ENCODE peak calls at places on chromosomes 2 and 18, in ten cellular contexts. C is tibial nerve, L is transverse colon, I is right lobe of liver, N is adrenal gland, X is thyroid gland, P is ovary, W is HepG2, K is suprapubic skin, F is K562. O is an unnamed sample. For H3K4me1, the result is how much of the 10 kb centered on the place peaks cover.

GRCh38 chr2:131063501-131064283 is 29.6 kb downstream of the FAM168B start:
- DNase-seq in C (no peak), L (no peak), I (no peak), N (no peak), X (no peak), P (no peak), W (no peak), K (no peak), F (no peak), O (no peak)

GRCh38 chr2:240121675-240122074 is 14.4 kb downstream of the COPS9 start:
- DNase-seq in C (no peak), L (no peak), I (no peak), N (no peak), X (no peak), P (no peak), W (no peak), K (peak), F (no peak), O (no peak)

GRCh38 chr2:240733803-240734495 is 42.3 kb downstream of the AQP12A start:
- DNase-seq in C (no peak), L (no peak), I (no peak), N (no peak), X (no peak), P (no peak), W (no peak), K (no peak), F (no peak), O (no peak)

GRCh38 chr18:75201936-75202335 is 7.0 kb downstream of the PTGR3 start:
- DNase-seq in C (no peak), L (no peak), I (no peak), N (no peak), X (peak), P (no peak), W (no peak), K (no peak), F (no peak), O (no peak)

GRCh38 chr2:78701546-78701945 is 324.0 kb upstream of the REG3G start:
- DNase-seq in C (no peak), L (no peak), I (no peak), N (no peak), X (no peak), P (no peak), W (no peak), K (no peak), F (no peak), O (no peak)

GRCh38 chr18:12770469-12771219 is 67.8 kb downstream of the PSMG2 start:
- DNase-seq in C (no peak), L (no peak), I (no peak), N (peak), X (no peak), P (no peak), W (no peak), K (peak), F (no peak), O (no peak)

GRCh38 chr2:37585295-37585908 is 86.0 kb downstream of the CDC42EP3 start:
- DNase-seq in C (no peak), L (peak), I (no peak), N (no peak), X (no peak), P (peak), W (no peak), K (no peak), F (no peak), O (no peak)

GRCh38 chr2:157620956-157621355 is 7.7 kb downstream of the ACVR1C start:
- DNase-seq in C (no peak), L (no peak), I (no peak), N (no peak), X (no peak), P (no peak), W (no peak), K (no peak), F (no peak), O (no peak)

GRCh38 chr2:64586883-64587481 is 62.9 kb downstream of the AFTPH start:
- DNase-seq in C (no peak), L (no peak), I (no peak), N (no peak), X (no peak), P (no peak), W (peak), K (no peak), F (peak), O (no peak)

GRCh38 chr2:65055427-65056214 is 595 bp upstream of the CEP68 start:
- DNase-seq in C (no peak), L (peak), I (peak), N (no peak), X (no peak), P (no peak), W (no peak), K (peak), F (no peak), O (no peak)

GRCh38 chr2:62672601-62673000 is 32.9 kb upstream of the EHBP1 start:
- DNase-seq in C (no peak), L (no peak), I (no peak), N (peak), X (peak), P (no peak), W (peak), K (no peak), F (no peak), O (no peak)

GRCh38 chr2:190182071-190182524 is 119.6 kb upstream of the MSTN start:
- DNase-seq in C (no peak), L (no peak), I (no peak), N (no peak), X (no peak), P (no peak), W (no peak), K (no peak), F (no peak), O (no peak)

GRCh38 chr2:231030725-231031124 is 6.6 kb upstream of the C2orf72 start:
- DNase-seq in C (no peak), L (no peak), I (no peak), N (no peak), X (no peak), P (no peak), W (no peak), K (no peak), F (no peak), O (no peak)

GRCh38 chr2:69798466-69798908 is 31.0 kb upstream of the GMCL1 start:
- DNase-seq in C (peak), L (peak), I (no peak), N (no peak), X (peak), P (peak), W (no peak), K (no peak), F (no peak), O (peak)

GRCh38 chr2:67309281-67309680 is 87.9 kb upstream of the ETAA1 start:
- DNase-seq in C (no peak), L (no peak), I (no peak), N (no peak), X (no peak), P (no peak), W (peak), K (no peak), F (no peak), O (no peak)

GRCh38 chr2:193895226-193895625 is 1700.5 kb upstream of the TMEFF2 start:
- DNase-seq in C (no peak), L (no peak), I (no peak), N (no peak), X (no peak), P (no peak), W (no peak), K (no peak), F (no peak), O (no peak)

GRCh38 chr18:75482880-75483279 is 55.4 kb upstream of the SMIM21 start:
- DNase-seq in C (no peak), L (no peak), I (no peak), N (no peak), X (no peak), P (no peak), W (no peak), K (no peak), F (no peak), O (no peak)

GRCh38 chr2:240891492-240892340 is 4.2 kb downstream of the MAB21L4 start:
- DNase-seq in C (no peak), L (no peak), I (peak), N (no peak), X (no peak), P (no peak), W (no peak), K (no peak), F (no peak), O (no peak)

GRCh38 chr18:77133920-77134496 is 1.4 kb upstream of the MBP start:
- DNase-seq in C (peak), L (peak), I (no peak), N (peak), X (peak), P (no peak), W (peak), K (no peak), F (no peak), O (no peak)

GRCh38 chr2:65527451-65528240 is 95.2 kb upstream of the SPRED2 start:
- DNase-seq in C (no peak), L (no peak), I (no peak), N (no peak), X (no peak), P (no peak), W (peak), K (no peak), F (peak), O (no peak)

GRCh38 chr2:128734521-128735295 is 416.0 kb upstream of the HS6ST1 start:
- DNase-seq in C (no peak), L (no peak), I (peak), N (peak), X (no peak), P (no peak), W (no peak), K (no peak), F (no peak), O (no peak)

GRCh38 chr2:128731994-128732650 is 413.5 kb upstream of the HS6ST1 start:
- DNase-seq in C (no peak), L (no peak), I (no peak), N (peak), X (no peak), P (no peak), W (no peak), K (no peak), F (no peak), O (no peak)

GRCh38 chr2:128735296-128735960 is 416.8 kb upstream of the HS6ST1 start:
- DNase-seq in C (no peak), L (no peak), I (no peak), N (peak), X (no peak), P (no peak), W (no peak), K (no peak), F (no peak), O (no peak)

GRCh38 chr2:128733450-128733849 is 414.8 kb upstream of the HS6ST1 start:
- DNase-seq in C (no peak), L (no peak), I (no peak), N (peak), X (no peak), P (no peak), W (no peak), K (no peak), F (no peak), O (no peak)

DNA sequence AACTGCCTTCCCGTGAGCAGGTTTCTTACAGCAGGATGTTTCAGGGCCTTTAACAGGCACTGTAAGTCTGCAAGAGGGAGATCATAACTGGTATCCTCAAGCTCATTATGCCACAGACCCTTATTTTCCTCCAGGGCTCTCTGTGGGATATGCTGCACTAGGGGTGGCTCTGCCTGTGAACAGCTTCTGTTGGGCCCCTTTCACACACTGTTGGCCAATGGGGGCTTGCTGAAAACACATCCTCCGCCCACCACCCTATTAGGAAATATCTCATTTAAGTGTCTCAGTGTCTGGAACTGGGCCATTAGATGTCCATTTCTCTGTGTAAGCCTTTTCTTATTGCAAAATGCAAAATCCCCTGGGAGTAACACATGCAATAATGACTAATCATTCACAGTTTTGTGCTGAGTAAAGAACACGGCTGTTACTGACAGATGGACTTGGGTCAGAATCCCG is 414.3 kb upstream of the HS6ST1 start:
- DNase-seq in C (peak), L (no peak), I (no peak), N (peak), X (no peak), P (no peak), W (no peak), K (no peak), F (no peak), O (no peak)
- TF ChIP-seq POLR2A in C (no peak), L (no peak), I (no peak), N (no peak), X (no peak), P (no peak), W (no peak), K (no peak), F (no peak), O (no peak)

DNA sequence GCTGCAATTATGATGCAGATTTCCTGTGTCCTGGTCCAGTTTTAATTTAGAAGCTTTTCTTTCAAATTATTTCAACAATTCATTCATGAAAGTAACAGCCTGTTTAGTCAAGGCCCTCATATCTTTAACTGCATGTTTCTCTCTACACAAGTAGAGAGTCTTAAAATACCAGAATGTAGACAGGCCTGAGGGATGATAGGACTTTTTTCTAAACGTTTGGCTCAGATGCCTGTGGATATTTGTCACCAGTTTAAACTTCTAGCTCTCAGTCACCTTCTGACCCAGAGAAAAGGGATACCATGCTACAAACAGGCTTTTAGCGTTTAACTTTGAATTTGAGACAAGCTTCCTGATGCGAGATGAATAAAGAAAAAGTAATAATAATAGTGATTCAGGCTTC is 15.7 kb downstream of the COL5A2 start:
- DNase-seq in C (no peak), L (no peak), I (no peak), N (no peak), X (no peak), P (no peak), W (no peak), K (no peak), F (no peak), O (no peak)
- H3K4me1 ChIP-seq in C (under half), L (under half), I (under half), N (under half), X (under half), P (under half), W (under half), K (under half), F (under half), O (under half)

DNA sequence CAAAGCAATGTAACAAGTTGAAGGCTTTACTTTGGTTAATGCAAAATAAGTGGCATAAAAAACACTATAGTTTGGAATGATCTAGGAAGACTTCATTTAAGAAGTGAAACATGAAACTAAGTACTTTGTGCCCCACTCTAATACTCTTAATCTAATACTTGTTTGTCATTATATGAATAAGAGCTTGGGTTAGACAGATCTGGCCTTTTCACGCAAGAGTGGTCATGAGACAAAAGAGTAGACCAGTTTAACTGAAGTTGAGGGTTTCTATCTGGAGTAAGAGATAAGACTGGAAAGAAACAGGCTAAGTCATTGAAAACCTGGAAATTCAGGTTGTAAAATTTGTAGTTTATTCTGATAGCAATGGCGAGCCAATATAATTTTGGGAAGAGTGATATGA is 2.8 kb downstream of the SLC30A6 start:
- DNase-seq in C (no peak), L (no peak), I (no peak), N (no peak), X (no peak), P (no peak), W (no peak), K (no peak), F (peak), O (no peak)
- TF ChIP-seq POLR2A in C (no peak), L (no peak), I (no peak), N (no peak), X (no peak), P (no peak), W (no peak), K (no peak), F (peak), O (no peak)

GRCh38 chr2:209470466-209470865 is 46.6 kb downstream of the MAP2 start:
- DNase-seq in C (no peak), L (no peak), I (no peak), N (no peak), X (no peak), P (no peak), W (no peak), K (no peak), F (no peak), O (no peak)
- H3K4me1 ChIP-seq in C (under half), L (under half), I (under half), N (under half), X (under half), P (under half), W (under half), K (under half), F (under half), O (under half)

GRCh38 chr2:216408426-216409315 is 3.6 kb upstream of the SMARCAL1 start:
- DNase-seq in C (no peak), L (no peak), I (no peak), N (no peak), X (no peak), P (no peak), W (peak), K (no peak), F (no peak), O (no peak)

GRCh38 chr2:216413882-216414281 is 1.6 kb downstream of the SMARCAL1 start:
- DNase-seq in C (no peak), L (no peak), I (no peak), N (no peak), X (no peak), P (no peak), W (no peak), K (no peak), F (no peak), O (no peak)

GRCh38 chr2:216414772-216415319 is 2.6 kb downstream of the SMARCAL1 start:
- DNase-seq in C (no peak), L (no peak), I (no peak), N (no peak), X (no peak), P (no peak), W (peak), K (no peak), F (no peak), O (no peak)

GRCh38 chr2:216410550-216410949 is 1.7 kb upstream of the SMARCAL1 start:
- DNase-seq in C (no peak), L (no peak), I (no peak), N (no peak), X (no peak), P (no peak), W (no peak), K (no peak), F (no peak), O (no peak)

GRCh38 chr2:216412022-216412999 is at the start of gene SMARCAL1:
- DNase-seq in C (peak), L (peak), I (peak), N (peak), X (peak), P (peak), W (peak), K (peak), F (peak), O (peak)
- TF ChIP-seq POLR2A in C (peak), L (peak), I (peak), N (peak), X (no peak), P (no peak), W (peak), K (peak), F (peak), O (no peak)

DNA sequence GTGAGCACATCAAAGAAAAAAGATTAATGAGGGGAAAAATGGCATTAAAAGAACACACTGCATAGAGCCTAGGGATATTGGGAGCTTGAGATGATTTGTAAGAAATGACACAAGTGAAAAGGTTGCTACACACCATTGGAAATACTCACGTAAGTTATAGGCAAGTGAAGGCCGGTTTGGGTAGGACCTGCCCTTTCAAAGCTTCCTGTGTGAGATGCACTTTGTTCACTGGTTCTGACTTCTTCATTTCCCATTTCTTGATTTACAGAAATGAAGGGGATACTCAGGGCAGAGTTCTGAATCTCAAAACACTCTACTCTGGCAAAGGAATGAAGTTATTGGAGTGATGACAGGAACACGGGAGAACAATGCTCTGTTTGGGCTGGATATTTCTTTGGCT is at the start of gene IL18RAP:
- DNase-seq in C (no peak), L (no peak), I (no peak), N (no peak), X (no peak), P (no peak), W (no peak), K (no peak), F (no peak), O (no peak)
- H3K4me1 ChIP-seq in C (under half), L (under half), I (under half), N (under half), X (under half), P (under half), W (under half), K (under half), F (under half), O (under half)

GRCh38 chr2:5798083-5798482 is 105.9 kb downstream of the SOX11 start:
- DNase-seq in C (no peak), L (no peak), I (no peak), N (no peak), X (no peak), P (no peak), W (no peak), K (no peak), F (no peak), O (no peak)
- TF ChIP-seq POLR2A in C (no peak), L (no peak), I (no peak), N (no peak), X (no peak), P (no peak), W (no peak), K (no peak), F (no peak), O (no peak)

GRCh38 chr2:237691200-237691907 is 64.0 kb downstream of the LRRFIP1 start:
- DNase-seq in C (no peak), L (peak), I (peak), N (peak), X (peak), P (no peak), W (no peak), K (peak), F (no peak), O (no peak)

GRCh38 chr2:237694423-237695194 is 67.2 kb downstream of the LRRFIP1 start:
- DNase-seq in C (no peak), L (no peak), I (no peak), N (no peak), X (no peak), P (no peak), W (no peak), K (no peak), F (no peak), O (no peak)

GRCh38 chr2:237691908-237692600 is 64.7 kb downstream of the LRRFIP1 start:
- DNase-seq in C (peak), L (peak), I (peak), N (peak), X (peak), P (peak), W (peak), K (peak), F (peak), O (peak)

GRCh38 chr2:237693281-237694039 is 66.1 kb downstream of the LRRFIP1 start:
- DNase-seq in C (no peak), L (peak), I (no peak), N (no peak), X (no peak), P (no peak), W (peak), K (no peak), F (no peak), O (no peak)

GRCh38 chr2:237692601-237693079 is 65.3 kb downstream of the LRRFIP1 start:
- DNase-seq in C (no peak), L (peak), I (peak), N (peak), X (peak), P (peak), W (no peak), K (peak), F (no peak), O (peak)
- H3K4me1 ChIP-seq in C (under half), L (half or more), I (under half), N (half or more), X (half or more), P (under half), W (half or more), K (half or more), F (under half), O (under half)

O was measured in uterus.